ENCODE peak calls at places on chromosomes 12 and 14, in ten cellular contexts. Z is AG09309; Y is body of pancreas; C is Peyer's patch; B is GM12865; W is AG09319; F is endothelial cell; J is CD8-positive, alpha-beta T cell; Q is lower leg skin; S is thoracic aorta. N is an unnamed sample.

GRCh38 chr12:125552223-125552747 is 487.1 kb downstream of the AACS start:
- DNase-seq in Z (no peak), Y (no peak), C (no peak), B (no peak), W (no peak), F (no peak), J (no peak), Q (no peak), S (no peak), N (no peak)

GRCh38 chr14:96052541-96053105 is 13.5 kb downstream of the C14orf132 start:
- DNase-seq in Z (no peak), Y (no peak), C (no peak), B (no peak), W (no peak), F (no peak), J (no peak), Q (no peak), S (no peak), N (no peak)

GRCh38 chr12:12473223-12473622 is 89.4 kb downstream of the DUSP16 start:
- DNase-seq in Z (no peak), Y (no peak), C (no peak), B (no peak), W (no peak), F (no peak), J (no peak), Q (no peak), S (no peak), N (no peak)

GRCh38 chr12:112001555-112001954 is 11.4 kb downstream of the TMEM116 start:
- DNase-seq in Z (peak), Y (no peak), C (no peak), B (no peak), W (no peak), F (no peak), J (no peak), Q (no peak), S (no peak), N (no peak)

GRCh38 chr12:1877169-1877878 is 41.1 kb downstream of the CACNA2D4 start:
- DNase-seq in Z (no peak), Y (no peak), C (no peak), B (no peak), W (no peak), F (no peak), J (no peak), Q (no peak), S (no peak), N (no peak)

GRCh38 chr12:19299765-19300164 is 139.5 kb upstream of the AEBP2 start:
- DNase-seq in Z (no peak), Y (no peak), C (no peak), B (no peak), W (no peak), F (no peak), J (no peak), Q (no peak), S (no peak), N (no peak)

GRCh38 chr12:77591959-77592358 is 238.7 kb upstream of the NAV3 start:
- DNase-seq in Z (no peak), Y (peak), C (no peak), B (no peak), W (no peak), F (no peak), J (no peak), Q (no peak), S (no peak), N (no peak)

GRCh38 chr12:44708218-44708617 is 167.9 kb downstream of the NELL2 start:
- DNase-seq in Z (no peak), Y (no peak), C (no peak), B (no peak), W (no peak), F (no peak), J (no peak), Q (no peak), S (no peak), N (no peak)

GRCh38 chr12:121000530-121000929 is 15.8 kb downstream of the C12orf43 start:
- DNase-seq in Z (no peak), Y (no peak), C (no peak), B (no peak), W (no peak), F (no peak), J (no peak), Q (no peak), S (no peak), N (no peak)

GRCh38 chr12:128572311-128572810 is 251.4 kb downstream of the SLC15A4 start:
- DNase-seq in Z (no peak), Y (no peak), C (no peak), B (peak), W (no peak), F (no peak), J (no peak), Q (no peak), S (no peak), N (no peak)

GRCh38 chr12:109648446-109648980 is 65.1 kb upstream of the FAM222A start:
- DNase-seq in Z (no peak), Y (no peak), C (no peak), B (no peak), W (no peak), F (no peak), J (no peak), Q (no peak), S (no peak), N (no peak)

GRCh38 chr12:11959117-11959823 is 111.5 kb upstream of the BCL2L14 start:
- DNase-seq in Z (no peak), Y (no peak), C (no peak), B (peak), W (no peak), F (no peak), J (no peak), Q (no peak), S (no peak), N (no peak)

GRCh38 chr14:23104070-23104590 is 659 bp downstream of the CIROP start:
- DNase-seq in Z (no peak), Y (no peak), C (no peak), B (no peak), W (no peak), F (no peak), J (no peak), Q (no peak), S (no peak), N (no peak)

GRCh38 chr14:39230416-39230815 is 3.3 kb upstream of the MIA2 start:
- DNase-seq in Z (no peak), Y (no peak), C (no peak), B (no peak), W (no peak), F (no peak), J (no peak), Q (no peak), S (no peak), N (no peak)

GRCh38 chr12:54431911-54432814 is 13.1 kb upstream of the ITGA5 start:
- DNase-seq in Z (peak), Y (peak), C (no peak), B (no peak), W (no peak), F (peak), J (no peak), Q (peak), S (peak), N (no peak)
- TF ChIP-seq CTCF in Z (peak), Y (no peak), C (no peak), B (no peak), W (no peak), F (no peak), J (no peak), Q (no peak), S (no peak), N (no peak)

DNA sequence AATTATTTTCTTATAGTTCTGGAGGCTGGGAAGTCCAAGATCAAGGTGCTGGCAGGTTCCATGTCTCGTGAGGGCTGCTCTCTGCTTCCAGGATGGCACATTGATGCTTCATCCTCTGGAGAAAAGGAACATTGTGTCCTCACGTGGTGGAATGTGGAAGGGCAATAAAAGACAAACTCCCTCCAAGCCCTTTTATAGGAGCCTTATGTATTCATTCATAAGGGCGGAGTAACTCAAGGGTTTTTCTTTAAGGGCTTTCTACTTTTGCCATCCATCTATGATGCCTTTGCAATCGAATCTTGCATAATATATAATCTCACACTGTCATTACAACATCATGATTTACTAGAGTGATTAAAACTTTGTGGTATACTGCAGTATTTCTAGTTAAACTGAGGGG is 132.7 kb upstream of the DDHD1 start:
- DNase-seq in Z (no peak), Y (no peak), C (no peak), B (no peak), W (no peak), F (no peak), J (no peak), Q (no peak), S (no peak), N (no peak)
- TF ChIP-seq CTCF in Z (peak), Y (no peak), C (no peak), B (no peak), W (no peak), F (no peak), J (no peak), Q (no peak), S (no peak), N (no peak)

DNA sequence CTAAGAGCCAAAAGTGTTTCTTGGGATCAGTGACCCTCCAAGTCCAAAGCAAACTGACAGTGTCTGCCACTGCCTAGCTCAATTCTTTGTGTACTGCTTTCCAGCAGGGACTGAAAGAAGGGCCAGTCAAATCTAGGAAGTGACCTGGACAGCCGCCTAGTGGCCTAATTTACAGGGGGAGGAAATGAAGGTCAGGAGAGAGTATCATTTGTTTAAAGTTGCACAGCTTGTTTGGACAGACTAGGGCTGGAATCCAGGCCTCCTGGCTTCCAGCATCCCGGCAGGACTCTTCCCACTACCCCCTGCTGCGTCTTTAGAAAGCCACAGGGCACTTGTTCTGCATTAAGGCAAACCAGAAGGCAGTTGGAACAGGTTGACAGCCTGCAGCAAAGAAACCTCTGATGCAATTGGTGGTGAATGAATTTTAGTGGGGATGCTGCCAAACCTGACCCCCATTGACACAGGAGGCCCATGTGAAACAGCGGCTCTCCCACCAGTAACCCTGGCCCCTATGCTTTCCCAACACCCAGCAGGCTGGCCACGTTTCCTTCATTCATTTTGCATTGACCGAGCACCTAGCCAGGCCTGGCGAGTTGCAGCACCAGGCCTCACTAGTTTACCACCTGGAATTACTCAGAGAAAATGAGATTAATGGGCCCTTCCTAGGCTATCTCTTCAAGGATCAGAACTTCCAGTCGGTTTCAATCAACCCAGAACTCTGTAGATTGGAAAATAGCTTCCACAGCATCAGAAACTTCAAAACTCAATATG is 28.2 kb downstream of the GALNT16 start:
- DNase-seq in Z (peak), Y (peak), C (no peak), B (no peak), W (peak), F (peak), J (no peak), Q (no peak), S (no peak), N (no peak)
- TF ChIP-seq CTCF in Z (peak), Y (peak), C (peak), B (peak), W (peak), F (no peak), J (no peak), Q (no peak), S (no peak), N (no peak)

GRCh38 chr12:69388371-69388770 is 28.8 kb downstream of the YEATS4 start:
- DNase-seq in Z (peak), Y (no peak), C (no peak), B (peak), W (peak), F (no peak), J (no peak), Q (no peak), S (no peak), N (no peak)
- TF ChIP-seq CTCF in Z (peak), Y (peak), C (peak), B (peak), W (peak), F (peak), J (peak), Q (no peak), S (peak), N (no peak)

N was measured in CD4-positive, alpha-beta T cell.